ENCODE peak calls at places on chromosomes 5 and 9, in ten cellular contexts. One of them, this sample, is unnamed.

GRCh38 chr9:89675403-89675771 is 70.6 kb downstream of the GADD45G start:
- DNase-seq in SK-MEL-5: no peak
- DNase-seq in cardiac fibroblast: no peak
- DNase-seq in foreskin fibroblast: no peak
- DNase-seq in stimulated activated CD8-positive, alpha-beta memory T cell treated with anti-CD3 and anti-CD28 coated beads, Interleukin-2, amount 100 ng/mL, for 48 hours: no peak
- DNase-seq in germinal center: no peak
- DNase-seq in ovary: no peak
- DNase-seq in activated CD4-positive, alpha-beta T cell treated with anti-CD3 and anti-CD28 coated beads for 48 hours: no peak
- DNase-seq in iPS-NIHi11: no peak
- DNase-seq in gastrocnemius medialis: peak
- DNase-seq in this sample: no peak

GRCh38 chr9:132572921-132573320 is 9.5 kb upstream of the BARHL1 start:
- DNase-seq in SK-MEL-5: peak
- DNase-seq in cardiac fibroblast: peak
- DNase-seq in foreskin fibroblast: peak
- DNase-seq in stimulated activated CD8-positive, alpha-beta memory T cell treated with anti-CD3 and anti-CD28 coated beads, Interleukin-2, amount 100 ng/mL, for 48 hours: no peak
- DNase-seq in germinal center: no peak
- DNase-seq in ovary: no peak
- DNase-seq in activated CD4-positive, alpha-beta T cell treated with anti-CD3 and anti-CD28 coated beads for 48 hours: no peak
- DNase-seq in iPS-NIHi11: peak
- DNase-seq in gastrocnemius medialis: no peak
- DNase-seq in this sample: no peak

GRCh38 chr9:15373201-15373530 is 49.5 kb upstream of the SNAPC3 start:
- DNase-seq in SK-MEL-5: no peak
- DNase-seq in cardiac fibroblast: peak
- DNase-seq in foreskin fibroblast: peak
- DNase-seq in stimulated activated CD8-positive, alpha-beta memory T cell treated with anti-CD3 and anti-CD28 coated beads, Interleukin-2, amount 100 ng/mL, for 48 hours: no peak
- DNase-seq in germinal center: no peak
- DNase-seq in ovary: no peak
- DNase-seq in activated CD4-positive, alpha-beta T cell treated with anti-CD3 and anti-CD28 coated beads for 48 hours: no peak
- DNase-seq in iPS-NIHi11: no peak
- DNase-seq in gastrocnemius medialis: no peak
- DNase-seq in this sample: no peak

GRCh38 chr5:163504091-163504931 is 1.1 kb upstream of the MAT2B start:
- DNase-seq in SK-MEL-5: peak
- DNase-seq in cardiac fibroblast: peak
- DNase-seq in foreskin fibroblast: peak
- DNase-seq in stimulated activated CD8-positive, alpha-beta memory T cell treated with anti-CD3 and anti-CD28 coated beads, Interleukin-2, amount 100 ng/mL, for 48 hours: no peak
- DNase-seq in germinal center: peak
- DNase-seq in ovary: peak
- DNase-seq in activated CD4-positive, alpha-beta T cell treated with anti-CD3 and anti-CD28 coated beads for 48 hours: peak
- DNase-seq in iPS-NIHi11: peak
- DNase-seq in gastrocnemius medialis: peak
- DNase-seq in this sample: peak

GRCh38 chr9:85014292-85014691 is 344.8 kb downstream of the NTRK2 start:
- DNase-seq in SK-MEL-5: no peak
- DNase-seq in cardiac fibroblast: no peak
- DNase-seq in foreskin fibroblast: no peak
- DNase-seq in stimulated activated CD8-positive, alpha-beta memory T cell treated with anti-CD3 and anti-CD28 coated beads, Interleukin-2, amount 100 ng/mL, for 48 hours: no peak
- DNase-seq in germinal center: no peak
- DNase-seq in ovary: no peak
- DNase-seq in activated CD4-positive, alpha-beta T cell treated with anti-CD3 and anti-CD28 coated beads for 48 hours: no peak
- DNase-seq in iPS-NIHi11: no peak
- DNase-seq in gastrocnemius medialis: no peak
- DNase-seq in this sample: no peak

GRCh38 chr9:122468735-122469134 is 9.0 kb downstream of the OR1J1 start:
- DNase-seq in SK-MEL-5: no peak
- DNase-seq in cardiac fibroblast: peak
- DNase-seq in foreskin fibroblast: peak
- DNase-seq in stimulated activated CD8-positive, alpha-beta memory T cell treated with anti-CD3 and anti-CD28 coated beads, Interleukin-2, amount 100 ng/mL, for 48 hours: no peak
- DNase-seq in germinal center: no peak
- DNase-seq in ovary: no peak
- DNase-seq in activated CD4-positive, alpha-beta T cell treated with anti-CD3 and anti-CD28 coated beads for 48 hours: no peak
- DNase-seq in iPS-NIHi11: no peak
- DNase-seq in gastrocnemius medialis: no peak
- DNase-seq in this sample: no peak

GRCh38 chr5:123809594-123810172 is 297.7 kb downstream of the CSNK1G3 start:
- DNase-seq in SK-MEL-5: no peak
- DNase-seq in cardiac fibroblast: no peak
- DNase-seq in foreskin fibroblast: no peak
- DNase-seq in stimulated activated CD8-positive, alpha-beta memory T cell treated with anti-CD3 and anti-CD28 coated beads, Interleukin-2, amount 100 ng/mL, for 48 hours: no peak
- DNase-seq in germinal center: no peak
- DNase-seq in ovary: no peak
- DNase-seq in activated CD4-positive, alpha-beta T cell treated with anti-CD3 and anti-CD28 coated beads for 48 hours: no peak
- DNase-seq in iPS-NIHi11: peak
- DNase-seq in gastrocnemius medialis: no peak
- DNase-seq in this sample: no peak

GRCh38 chr9:100445161-100445902 is 18.4 kb downstream of the MSANTD3 start:
- DNase-seq in SK-MEL-5: no peak
- DNase-seq in cardiac fibroblast: no peak
- DNase-seq in foreskin fibroblast: no peak
- DNase-seq in stimulated activated CD8-positive, alpha-beta memory T cell treated with anti-CD3 and anti-CD28 coated beads, Interleukin-2, amount 100 ng/mL, for 48 hours: no peak
- DNase-seq in germinal center: no peak
- DNase-seq in ovary: no peak
- DNase-seq in activated CD4-positive, alpha-beta T cell treated with anti-CD3 and anti-CD28 coated beads for 48 hours: no peak
- DNase-seq in iPS-NIHi11: no peak
- DNase-seq in gastrocnemius medialis: no peak
- DNase-seq in this sample: no peak

GRCh38 chr5:71601222-71602026 is 14.3 kb downstream of the MCCC2 start:
- DNase-seq in SK-MEL-5: peak
- DNase-seq in cardiac fibroblast: peak
- DNase-seq in foreskin fibroblast: peak
- DNase-seq in stimulated activated CD8-positive, alpha-beta memory T cell treated with anti-CD3 and anti-CD28 coated beads, Interleukin-2, amount 100 ng/mL, for 48 hours: peak
- DNase-seq in germinal center: peak
- DNase-seq in ovary: no peak
- DNase-seq in activated CD4-positive, alpha-beta T cell treated with anti-CD3 and anti-CD28 coated beads for 48 hours: peak
- DNase-seq in iPS-NIHi11: peak
- DNase-seq in gastrocnemius medialis: peak
- DNase-seq in this sample: no peak

GRCh38 chr9:109382585-109382984 is 61.7 kb upstream of the EPB41L4B start:
- DNase-seq in SK-MEL-5: no peak
- DNase-seq in cardiac fibroblast: no peak
- DNase-seq in foreskin fibroblast: no peak
- DNase-seq in stimulated activated CD8-positive, alpha-beta memory T cell treated with anti-CD3 and anti-CD28 coated beads, Interleukin-2, amount 100 ng/mL, for 48 hours: no peak
- DNase-seq in germinal center: no peak
- DNase-seq in ovary: no peak
- DNase-seq in activated CD4-positive, alpha-beta T cell treated with anti-CD3 and anti-CD28 coated beads for 48 hours: no peak
- DNase-seq in iPS-NIHi11: no peak
- DNase-seq in gastrocnemius medialis: no peak
- DNase-seq in this sample: no peak

GRCh38 chr5:173487296-173487695 is 129.2 kb downstream of the BOD1 start:
- DNase-seq in SK-MEL-5: no peak
- DNase-seq in cardiac fibroblast: no peak
- DNase-seq in foreskin fibroblast: no peak
- DNase-seq in stimulated activated CD8-positive, alpha-beta memory T cell treated with anti-CD3 and anti-CD28 coated beads, Interleukin-2, amount 100 ng/mL, for 48 hours: no peak
- DNase-seq in germinal center: no peak
- DNase-seq in ovary: no peak
- DNase-seq in activated CD4-positive, alpha-beta T cell treated with anti-CD3 and anti-CD28 coated beads for 48 hours: no peak
- DNase-seq in iPS-NIHi11: no peak
- DNase-seq in gastrocnemius medialis: no peak
- DNase-seq in this sample: no peak